ENCODE peak calls at places on chromosomes 12 and 14, in ten cellular contexts. One of them, this sample, is unnamed.

GRCh38 chr14:70563869-70564268 is 29.1 kb upstream of the ADAM20 start:
- DNase-seq in frontal cortex: no peak
- DNase-seq in cardiac muscle cell: no peak
- DNase-seq in GM06990: no peak
- DNase-seq in GM23248: no peak
- DNase-seq in EH: no peak
- DNase-seq in T-cell: no peak
- DNase-seq in anterior cingulate cortex: no peak
- DNase-seq in HT1080: no peak
- DNase-seq in nucleus accumbens: no peak
- DNase-seq in this sample: no peak

GRCh38 chr12:98646165-98646764 is 1.2 kb downstream of the APAF1 start:
- DNase-seq in EH: peak; percentile 55
- DNase-seq in cardiac muscle cell: peak; percentile 18
- DNase-seq in HT1080: peak; percentile 52
- DNase-seq in anterior cingulate cortex: no peak
- DNase-seq in T-cell: no peak
- DNase-seq in GM06990: no peak
- DNase-seq in frontal cortex: no peak
- DNase-seq in nucleus accumbens: no peak
- DNase-seq in GM23248: peak; percentile 63
- DNase-seq in this sample: no peak

GRCh38 chr12:69096669-69097364 is 142.6 kb upstream of the CPSF6 start:
- DNase-seq in EH: peak; percentile 10
- DNase-seq in nucleus accumbens: no peak
- DNase-seq in anterior cingulate cortex: no peak
- DNase-seq in HT1080: peak; percentile 84
- DNase-seq in T-cell: no peak
- DNase-seq in GM06990: no peak
- DNase-seq in cardiac muscle cell: no peak
- DNase-seq in frontal cortex: no peak
- DNase-seq in GM23248: peak; percentile 50
- DNase-seq in this sample: no peak

GRCh38 chr12:130480887-130481286 is 143.2 kb downstream of the PIWIL1 start:
- DNase-seq in GM06990: no peak
- DNase-seq in nucleus accumbens: no peak
- DNase-seq in frontal cortex: no peak
- DNase-seq in EH: no peak
- DNase-seq in T-cell: no peak
- DNase-seq in cardiac muscle cell: no peak
- DNase-seq in HT1080: no peak
- DNase-seq in anterior cingulate cortex: no peak
- DNase-seq in GM23248: no peak
- DNase-seq in this sample: peak; percentile 53

GRCh38 chr12:57614948-57615500 is 3.8 kb downstream of the ARHGEF25 start:
- DNase-seq in HT1080: no peak
- DNase-seq in T-cell: no peak
- DNase-seq in GM23248: no peak
- DNase-seq in frontal cortex: no peak
- DNase-seq in GM06990: no peak
- DNase-seq in cardiac muscle cell: no peak
- DNase-seq in anterior cingulate cortex: no peak
- DNase-seq in EH: no peak
- DNase-seq in nucleus accumbens: no peak
- DNase-seq in this sample: no peak

GRCh38 chr14:103568952-103569351 is 6.2 kb downstream of the COA8 start:
- DNase-seq in nucleus accumbens: no peak
- DNase-seq in GM06990: no peak
- DNase-seq in frontal cortex: no peak
- DNase-seq in anterior cingulate cortex: no peak
- DNase-seq in HT1080: no peak
- DNase-seq in T-cell: no peak
- DNase-seq in EH: no peak
- DNase-seq in cardiac muscle cell: no peak
- DNase-seq in GM23248: no peak
- DNase-seq in this sample: no peak

GRCh38 chr14:51211149-51211548 is 28.9 kb upstream of the TMX1 start:
- DNase-seq in GM23248: peak; percentile 26
- DNase-seq in EH: peak; percentile 21
- DNase-seq in T-cell: no peak
- DNase-seq in anterior cingulate cortex: no peak
- DNase-seq in HT1080: peak; percentile 14
- DNase-seq in cardiac muscle cell: no peak
- DNase-seq in GM06990: no peak
- DNase-seq in nucleus accumbens: no peak
- DNase-seq in frontal cortex: no peak
- DNase-seq in this sample: no peak

GRCh38 chr12:95396849-95397498 is 77.0 kb upstream of the METAP2 start:
- DNase-seq in frontal cortex: no peak
- DNase-seq in T-cell: no peak
- DNase-seq in GM06990: no peak
- DNase-seq in HT1080: peak; percentile 21
- DNase-seq in EH: peak; percentile 59
- DNase-seq in GM23248: peak; percentile 87
- DNase-seq in anterior cingulate cortex: no peak
- DNase-seq in nucleus accumbens: no peak
- DNase-seq in cardiac muscle cell: no peak
- DNase-seq in this sample: no peak

GRCh38 chr12:122499991-122500684 is 594 bp downstream of the ZCCHC8 start:
- DNase-seq in nucleus accumbens: peak; percentile 37
- DNase-seq in EH: peak; percentile 70
- DNase-seq in HT1080: peak; percentile 48
- DNase-seq in frontal cortex: peak; percentile 35
- DNase-seq in GM23248: peak; percentile 86
- DNase-seq in anterior cingulate cortex: no peak
- DNase-seq in T-cell: peak; percentile 42
- DNase-seq in cardiac muscle cell: no peak
- DNase-seq in GM06990: no peak
- DNase-seq in this sample: peak; percentile 60

GRCh38 chr12:92675092-92675865 is 27.5 kb upstream of the PLEKHG7 start:
- DNase-seq in GM06990: no peak
- DNase-seq in anterior cingulate cortex: no peak
- DNase-seq in EH: no peak
- DNase-seq in GM23248: peak; percentile 8
- DNase-seq in HT1080: peak; percentile 67
- DNase-seq in T-cell: no peak
- DNase-seq in frontal cortex: no peak
- DNase-seq in nucleus accumbens: no peak
- DNase-seq in cardiac muscle cell: no peak
- DNase-seq in this sample: no peak

GRCh38 chr12:131087991-131088700 is 134.4 kb downstream of the ADGRD1 start:
- DNase-seq in GM06990: no peak
- DNase-seq in cardiac muscle cell: no peak
- DNase-seq in GM23248: no peak
- DNase-seq in EH: no peak
- DNase-seq in T-cell: no peak
- DNase-seq in HT1080: no peak
- DNase-seq in frontal cortex: no peak
- DNase-seq in nucleus accumbens: no peak
- DNase-seq in anterior cingulate cortex: no peak
- DNase-seq in this sample: no peak

GRCh38 chr12:14959126-14959440 is 2.3 kb downstream of the ARHGDIB start:
- DNase-seq in anterior cingulate cortex: no peak
- DNase-seq in nucleus accumbens: no peak
- DNase-seq in GM23248: no peak
- DNase-seq in cardiac muscle cell: no peak
- DNase-seq in T-cell: no peak
- DNase-seq in HT1080: no peak
- DNase-seq in EH: no peak
- DNase-seq in frontal cortex: no peak
- DNase-seq in GM06990: no peak
- DNase-seq in this sample: no peak

GRCh38 chr12:59940676-59941342 is 345.0 kb downstream of the SLC16A7 start:
- DNase-seq in nucleus accumbens: no peak
- DNase-seq in frontal cortex: no peak
- DNase-seq in T-cell: no peak
- DNase-seq in cardiac muscle cell: no peak
- DNase-seq in GM06990: no peak
- DNase-seq in anterior cingulate cortex: no peak
- DNase-seq in EH: peak; percentile 37
- DNase-seq in GM23248: no peak
- DNase-seq in HT1080: no peak
- DNase-seq in this sample: no peak

GRCh38 chr12:132190834-132191500 is 46.7 kb downstream of the NOC4L start:
- DNase-seq in HT1080: no peak
- DNase-seq in cardiac muscle cell: no peak
- DNase-seq in frontal cortex: no peak
- DNase-seq in nucleus accumbens: no peak
- DNase-seq in EH: no peak
- DNase-seq in GM23248: no peak
- DNase-seq in T-cell: no peak
- DNase-seq in anterior cingulate cortex: no peak
- DNase-seq in GM06990: no peak
- DNase-seq in this sample: no peak

GRCh38 chr12:30823764-30824163 is 69.0 kb upstream of the CAPRIN2 start:
- DNase-seq in EH: no peak
- DNase-seq in anterior cingulate cortex: no peak
- DNase-seq in frontal cortex: no peak
- DNase-seq in cardiac muscle cell: no peak
- DNase-seq in T-cell: no peak
- DNase-seq in nucleus accumbens: no peak
- DNase-seq in HT1080: no peak
- DNase-seq in GM23248: no peak
- DNase-seq in GM06990: no peak
- DNase-seq in this sample: no peak

GRCh38 chr12:8493084-8493483 is 20.2 kb upstream of the CLEC4D start:
- DNase-seq in HT1080: no peak
- DNase-seq in cardiac muscle cell: no peak
- DNase-seq in anterior cingulate cortex: no peak
- DNase-seq in nucleus accumbens: no peak
- DNase-seq in EH: no peak
- DNase-seq in frontal cortex: no peak
- DNase-seq in GM23248: no peak
- DNase-seq in T-cell: no peak
- DNase-seq in GM06990: peak; percentile 57
- DNase-seq in this sample: peak; percentile 65

GRCh38 chr12:1357171-1357570 is 237.2 kb downstream of the FBXL14 start:
- DNase-seq in HT1080: peak; percentile 50
- DNase-seq in nucleus accumbens: no peak
- DNase-seq in cardiac muscle cell: peak; percentile 68
- DNase-seq in frontal cortex: no peak
- DNase-seq in T-cell: no peak
- DNase-seq in GM23248: peak; percentile 26
- DNase-seq in EH: peak; percentile 83
- DNase-seq in anterior cingulate cortex: no peak
- DNase-seq in GM06990: no peak
- DNase-seq in this sample: no peak

GRCh38 chr12:103441437-103442186 is 54.2 kb downstream of the C12orf42 start:
- DNase-seq in anterior cingulate cortex: no peak
- DNase-seq in EH: no peak
- DNase-seq in GM23248: no peak
- DNase-seq in T-cell: peak; percentile 28
- DNase-seq in GM06990: peak; percentile 80
- DNase-seq in HT1080: no peak
- DNase-seq in nucleus accumbens: no peak
- DNase-seq in frontal cortex: no peak
- DNase-seq in cardiac muscle cell: no peak
- DNase-seq in this sample: peak; percentile 79

GRCh38 chr14:56333361-56334279 is 215.4 kb downstream of the PELI2 start:
- DNase-seq in GM06990: no peak
- DNase-seq in frontal cortex: no peak
- DNase-seq in cardiac muscle cell: no peak
- DNase-seq in HT1080: peak; percentile 87
- DNase-seq in EH: peak; percentile 85
- DNase-seq in anterior cingulate cortex: no peak
- DNase-seq in T-cell: no peak
- DNase-seq in nucleus accumbens: no peak
- DNase-seq in GM23248: peak; percentile 82
- DNase-seq in this sample: no peak

GRCh38 chr12:50215033-50215432 is 47.9 kb upstream of the CERS5 start:
- DNase-seq in nucleus accumbens: no peak
- DNase-seq in frontal cortex: no peak
- DNase-seq in T-cell: no peak
- DNase-seq in EH: peak; percentile 73
- DNase-seq in HT1080: no peak
- DNase-seq in cardiac muscle cell: no peak
- DNase-seq in anterior cingulate cortex: no peak
- DNase-seq in GM23248: no peak
- DNase-seq in GM06990: no peak
- DNase-seq in this sample: no peak

GRCh38 chr12:116346222-116346621 is 68.7 kb upstream of the MED13L start:
- DNase-seq in T-cell: no peak
- DNase-seq in cardiac muscle cell: peak; percentile 49
- DNase-seq in GM06990: no peak
- DNase-seq in anterior cingulate cortex: no peak
- DNase-seq in GM23248: no peak
- DNase-seq in EH: peak; percentile 54
- DNase-seq in HT1080: no peak
- DNase-seq in frontal cortex: no peak
- DNase-seq in nucleus accumbens: no peak
- DNase-seq in this sample: no peak

GRCh38 chr12:6899837-6900519 is 4.6 kb upstream of the LRRC23 start:
- DNase-seq in HT1080: peak; percentile 49
- DNase-seq in nucleus accumbens: peak; percentile 20
- DNase-seq in frontal cortex: no peak
- DNase-seq in cardiac muscle cell: no peak
- DNase-seq in GM06990: no peak
- DNase-seq in T-cell: no peak
- DNase-seq in anterior cingulate cortex: peak; percentile 37
- DNase-seq in EH: peak; percentile 53
- DNase-seq in GM23248: peak; percentile 31
- DNase-seq in this sample: no peak

GRCh38 chr12:43882578-43883178 is 46.8 kb downstream of the TMEM117 start:
- DNase-seq in nucleus accumbens: no peak
- DNase-seq in GM06990: no peak
- DNase-seq in GM23248: peak; percentile 83
- DNase-seq in T-cell: peak; percentile 13
- DNase-seq in anterior cingulate cortex: no peak
- DNase-seq in EH: peak; percentile 68
- DNase-seq in HT1080: peak; percentile 40
- DNase-seq in frontal cortex: no peak
- DNase-seq in cardiac muscle cell: peak; percentile 62
- DNase-seq in this sample: peak; percentile 50

GRCh38 chr12:103780093-103780440 is 61.0 kb downstream of the NT5DC3 start:
- DNase-seq in EH: peak; percentile 31
- DNase-seq in nucleus accumbens: no peak
- DNase-seq in GM06990: no peak
- DNase-seq in cardiac muscle cell: no peak
- DNase-seq in HT1080: peak; percentile 35
- DNase-seq in GM23248: peak; percentile 21
- DNase-seq in T-cell: no peak
- DNase-seq in anterior cingulate cortex: no peak
- DNase-seq in frontal cortex: no peak
- DNase-seq in this sample: no peak

GRCh38 chr12:2754208-2754607 is 40.6 kb upstream of the FKBP4 start:
- DNase-seq in anterior cingulate cortex: no peak
- DNase-seq in frontal cortex: no peak
- DNase-seq in EH: no peak
- DNase-seq in GM06990: no peak
- DNase-seq in nucleus accumbens: no peak
- DNase-seq in cardiac muscle cell: no peak
- DNase-seq in T-cell: no peak
- DNase-seq in GM23248: no peak
- DNase-seq in HT1080: no peak
- DNase-seq in this sample: no peak

GRCh38 chr12:42315108-42315507 is 10.8 kb downstream of the ZCRB1 start:
- DNase-seq in anterior cingulate cortex: no peak
- DNase-seq in HT1080: no peak
- DNase-seq in GM06990: no peak
- DNase-seq in T-cell: no peak
- DNase-seq in nucleus accumbens: no peak
- DNase-seq in EH: no peak
- DNase-seq in GM23248: no peak
- DNase-seq in cardiac muscle cell: no peak
- DNase-seq in frontal cortex: no peak
- DNase-seq in this sample: no peak

GRCh38 chr12:51847830-51848727 is at the start of gene FIGNL2:
- DNase-seq in HT1080: no peak
- DNase-seq in anterior cingulate cortex: no peak
- DNase-seq in T-cell: no peak
- DNase-seq in GM23248: peak; percentile 35
- DNase-seq in nucleus accumbens: no peak
- DNase-seq in EH: peak; percentile 22
- DNase-seq in cardiac muscle cell: peak; percentile 58
- DNase-seq in frontal cortex: no peak
- DNase-seq in GM06990: no peak
- DNase-seq in this sample: peak; percentile 48

GRCh38 chr14:66965831-66966230 is 223.4 kb upstream of the GARIN2 start:
- DNase-seq in EH: peak; percentile 77
- DNase-seq in GM06990: no peak
- DNase-seq in T-cell: no peak
- DNase-seq in anterior cingulate cortex: no peak
- DNase-seq in cardiac muscle cell: no peak
- DNase-seq in GM23248: peak; percentile 48
- DNase-seq in HT1080: no peak
- DNase-seq in nucleus accumbens: no peak
- DNase-seq in frontal cortex: no peak
- DNase-seq in this sample: no peak